ENCODE peak calls at places on chromosome 14, in six cellular contexts. D, Y, F, Z, V and I are unnamed samples.

GRCh38 chr14:95463173-95463901 is 53.1 kb downstream of the SYNE3 start:
- DNase-seq in F (no peak), V (no peak), Z (no peak), D (no peak), Y (peak), I (no peak)

GRCh38 chr14:100384819-100385813 is 62.0 kb downstream of the SLC25A47 start:
- DNase-seq in Y (peak), F (no peak), V (no peak), Z (peak), D (no peak), I (peak)

GRCh38 chr14:33685026-33685425 is 265.8 kb downstream of the EGLN3 start:
- DNase-seq in V (no peak), D (no peak), Z (no peak), Y (no peak), F (no peak), I (no peak)

GRCh38 chr14:63231733-63232132 is 27.5 kb downstream of the RHOJ start:
- DNase-seq in F (no peak), Y (no peak), V (no peak), D (no peak), Z (no peak), I (no peak)

GRCh38 chr14:105926415-105927093 is 400.2 kb downstream of the TMEM121 start:
- DNase-seq in D (no peak), Z (no peak), F (peak), Y (no peak), V (no peak), I (no peak)

GRCh38 chr14:101907619-101908018 is 56.8 kb upstream of the DYNC1H1 start:
- DNase-seq in V (no peak), D (no peak), Z (no peak), F (no peak), Y (no peak), I (no peak)

GRCh38 chr14:104968153-104968527 is 10.0 kb downstream of the AHNAK2 start:
- DNase-seq in V (peak), F (peak), Y (no peak), D (no peak), Z (peak), I (no peak)

GRCh38 chr14:20434701-20435453 is 1.1 kb downstream of the KLHL33 start:
- DNase-seq in Y (no peak), V (peak), Z (no peak), F (no peak), D (no peak), I (no peak)

GRCh38 chr14:104821229-104821945 is 20.5 kb downstream of the ZBTB42 start:
- DNase-seq in Y (no peak), D (no peak), V (no peak), F (no peak), Z (no peak), I (no peak)

GRCh38 chr14:74333909-74334308 is 14.4 kb upstream of the VRTN start:
- DNase-seq in Z (peak), F (no peak), V (no peak), D (no peak), Y (no peak), I (peak)

GRCh38 chr14:58296731-58297130 is 1.6 kb upstream of the ARID4A start:
- DNase-seq in Z (peak), D (no peak), Y (no peak), F (no peak), V (no peak), I (peak)

GRCh38 chr14:32662234-32662633 is 276.4 kb upstream of the NPAS3 start:
- DNase-seq in F (no peak), Z (peak), D (no peak), V (no peak), Y (no peak), I (peak)

GRCh38 chr14:60506462-60506984 is 2.4 kb upstream of the SIX6 start:
- DNase-seq in F (no peak), V (no peak), D (no peak), Z (no peak), Y (no peak), I (no peak)

GRCh38 chr14:59282366-59282765 is 93.9 kb downstream of the DAAM1 start:
- DNase-seq in F (no peak), Z (peak), V (no peak), D (no peak), Y (no peak), I (no peak)

GRCh38 chr14:48672506-48672905 is 913.7 kb downstream of the RPS29 start:
- DNase-seq in Z (no peak), F (no peak), V (no peak), D (no peak), Y (no peak), I (no peak)

GRCh38 chr14:79248131-79248530 is 963.2 kb downstream of the DIO2 start:
- DNase-seq in D (no peak), Y (no peak), V (no peak), Z (no peak), F (no peak), I (no peak)

GRCh38 chr14:99772371-99773283 is 20.6 kb upstream of the EML1 start:
- DNase-seq in Z (peak), Y (no peak), D (no peak), F (no peak), V (no peak), I (peak)

GRCh38 chr14:99313234-99313633 is 41.2 kb upstream of the BCL11B start:
- DNase-seq in F (no peak), V (no peak), D (no peak), Y (no peak), Z (no peak), I (no peak)

GRCh38 chr14:50319293-50319692 is 7.2 kb downstream of the DMAC2L start:
- DNase-seq in F (no peak), V (no peak), Z (peak), Y (no peak), D (no peak), I (peak)